ENCODE peak calls at places on chromosomes 2 and 18, in eight cellular contexts. D is ovary, L is IMR-90, O is mesothelial cell of epicardium, R is astrocyte, E is endodermal cell, P is foreskin keratinocyte, Q is bronchial epithelial cell. M is an unnamed sample.

GRCh38 chr2:188028739-188029138 is 262.9 kb upstream of the GULP1 start:
- DNase-seq in D (no peak), L (no peak), O (no peak), R (no peak), E (peak; percentile 66), P (no peak), Q (no peak), M (no peak)

GRCh38 chr2:33317369-33318015 is 159.0 kb upstream of the RASGRP3 start:
- DNase-seq in D (no peak), L (no peak), O (no peak), R (no peak), E (no peak), P (no peak), Q (no peak), M (no peak)

GRCh38 chr2:55357164-55357563 is 62.5 kb downstream of the CCDC88A start:
- DNase-seq in D (no peak), L (no peak), O (no peak), R (no peak), E (no peak), P (no peak), Q (no peak), M (no peak)

GRCh38 chr2:39512941-39513340 is 75.9 kb upstream of the MAP4K3 start:
- DNase-seq in D (no peak), L (peak; percentile 54), O (no peak), R (no peak), E (no peak), P (no peak), Q (no peak), M (no peak)

GRCh38 chr2:18413794-18414396 is 146.6 kb downstream of the RDH14 start:
- DNase-seq in D (no peak), L (peak; percentile 89), O (no peak), R (peak; percentile 87), E (no peak), P (peak; percentile 73), Q (peak; percentile 88), M (no peak)

GRCh38 chr2:128447538-128447885 is 128.8 kb upstream of the HS6ST1 start:
- DNase-seq in D (no peak), L (no peak), O (peak; percentile 3), R (no peak), E (no peak), P (no peak), Q (no peak), M (no peak)

GRCh38 chr2:73987109-73987947 is 2.6 kb downstream of the TET3 start:
- DNase-seq in D (no peak), L (peak; percentile 62), O (no peak), R (peak; percentile 45), E (peak; percentile 61), P (no peak), Q (no peak), M (no peak)

GRCh38 chr18:23230688-23231087 is 95.4 kb downstream of the CABLES1 start:
- DNase-seq in D (no peak), L (no peak), O (no peak), R (no peak), E (no peak), P (no peak), Q (no peak), M (no peak)

GRCh38 chr2:109482371-109482841 is 131.4 kb downstream of the SEPTIN10 start:
- DNase-seq in D (no peak), L (no peak), O (no peak), R (no peak), E (no peak), P (no peak), Q (no peak), M (no peak)

GRCh38 chr2:237868631-237869356 is 9.4 kb downstream of the RAMP1 start:
- DNase-seq in D (peak; percentile 48), L (peak; percentile 63), O (no peak), R (peak; percentile 73), E (no peak), P (no peak), Q (no peak), M (no peak)

GRCh38 chr18:44323125-44323524 is 357.6 kb upstream of the SETBP1 start:
- DNase-seq in D (no peak), L (no peak), O (no peak), R (no peak), E (no peak), P (no peak), Q (no peak), M (no peak)

GRCh38 chr2:9721346-9721745 is 90.5 kb upstream of the YWHAQ start:
- DNase-seq in D (no peak), L (no peak), O (no peak), R (no peak), E (no peak), P (no peak), Q (no peak), M (no peak)

GRCh38 chr18:6103758-6104157 is 208.4 kb upstream of the TMEM200C start:
- DNase-seq in D (no peak), L (no peak), O (no peak), R (no peak), E (no peak), P (no peak), Q (no peak), M (no peak)

GRCh38 chr2:67214585-67215184 is 182.4 kb upstream of the ETAA1 start:
- DNase-seq in D (no peak), L (no peak), O (no peak), R (no peak), E (no peak), P (no peak), Q (no peak), M (no peak)

GRCh38 chr2:48279347-48279746 is 250.6 kb upstream of the STON1 start:
- DNase-seq in D (no peak), L (no peak), O (no peak), R (no peak), E (no peak), P (no peak), Q (no peak), M (no peak)

GRCh38 chr2:201129044-201129505 is 13.1 kb downstream of the CFLAR start:
- DNase-seq in D (no peak), L (peak; percentile 89), O (no peak), R (peak; percentile 92), E (no peak), P (peak; percentile 73), Q (peak; percentile 83), M (no peak)

GRCh38 chr2:143468341-143468888 is 339.2 kb downstream of the ARHGAP15 start:
- DNase-seq in D (no peak), L (no peak), O (no peak), R (no peak), E (no peak), P (no peak), Q (no peak), M (no peak)

GRCh38 chr2:117958186-117958585 is 55.7 kb downstream of the CCDC93 start:
- DNase-seq in D (no peak), L (peak; percentile 69), O (no peak), R (peak; percentile 67), E (no peak), P (no peak), Q (peak; percentile 81), M (no peak)

GRCh38 chr2:191935247-191935646 is 88.4 kb upstream of the CAVIN2 start:
- DNase-seq in D (no peak), L (no peak), O (no peak), R (no peak), E (peak; percentile 47), P (no peak), Q (no peak), M (no peak)

GRCh38 chr2:96907405-96908041 is 37.6 kb upstream of the SEMA4C start:
- DNase-seq in D (peak; percentile 67), L (peak; percentile 24), O (peak; percentile 56), R (peak; percentile 57), E (peak; percentile 93), P (no peak), Q (no peak), M (no peak)

GRCh38 chr2:88760819-88761598 is 69.5 kb downstream of the RPIA start:
- DNase-seq in D (no peak), L (no peak), O (no peak), R (no peak), E (no peak), P (no peak), Q (no peak), M (no peak)
- TF ChIP-seq CTCF in D (no peak), L (no peak), O (no peak), R (no peak), E (no peak), P (no peak), Q (no peak), M (no peak)

DNA sequence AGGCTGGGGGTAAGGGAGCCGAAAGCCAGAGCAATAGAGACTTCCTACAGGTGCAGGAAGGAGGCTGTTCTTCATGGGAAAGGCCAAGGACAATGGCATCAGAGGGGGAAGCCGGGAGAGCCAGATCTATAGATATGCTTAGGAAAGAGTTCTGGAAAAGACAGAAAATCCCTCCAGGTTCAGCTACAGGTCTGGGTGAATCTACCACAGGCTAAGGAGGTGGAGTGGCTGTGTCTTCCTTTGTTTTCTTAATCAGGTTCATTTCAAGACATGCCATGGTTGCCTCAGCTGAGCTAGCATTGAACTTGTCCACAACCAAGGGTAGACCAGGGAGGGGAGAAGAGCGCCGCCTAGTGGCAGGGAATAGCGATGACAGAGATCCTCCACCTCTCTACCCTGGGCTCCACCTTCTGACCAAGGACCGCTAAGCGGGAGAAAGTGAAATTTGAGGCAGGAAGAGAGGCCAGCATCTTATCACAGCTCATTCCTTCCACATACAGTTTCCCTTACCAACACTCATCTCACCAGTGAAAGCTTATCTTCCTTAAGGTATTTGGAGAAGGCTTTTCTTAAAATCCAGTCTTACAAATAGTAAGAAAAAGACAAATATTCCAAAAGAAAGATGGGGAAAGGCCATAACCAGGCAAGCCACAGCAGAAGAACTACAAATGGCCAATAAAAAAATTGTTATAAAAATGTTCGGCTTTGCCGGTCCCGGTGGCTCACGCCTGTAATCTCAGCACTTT is 74.2 kb downstream of the VIT start:
- DNase-seq in D (no peak), L (peak; percentile 18), O (no peak), R (no peak), E (peak; percentile 94), P (peak; percentile 32), Q (peak; percentile 41), M (peak; percentile 50)
- TF ChIP-seq CTCF in D (no peak), L (peak; percentile 57), O (peak; percentile 58), R (peak; percentile 47), E (peak; percentile 97), P (peak; percentile 90), Q (peak; percentile 74), M (peak; percentile 72)

DNA sequence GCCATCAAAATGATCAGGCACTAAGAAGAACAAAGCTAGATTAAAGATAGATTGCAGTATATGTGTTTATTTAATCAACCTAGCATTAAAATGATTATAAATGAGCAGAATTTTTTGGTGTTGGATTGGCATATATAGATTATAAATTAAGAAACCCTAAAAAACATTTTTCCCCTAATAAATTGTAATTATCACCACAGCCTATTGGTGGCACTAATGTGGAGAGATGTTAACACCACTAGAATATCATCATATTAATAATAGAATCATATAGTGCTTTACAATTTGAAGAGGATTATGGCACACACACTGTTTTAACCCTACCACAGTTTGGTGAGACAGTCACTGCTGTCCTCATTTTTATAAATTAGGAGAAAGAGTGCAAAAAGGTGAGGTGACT is 112.4 kb upstream of the RND3 start:
- DNase-seq in D (no peak), L (no peak), O (no peak), R (no peak), E (no peak), P (no peak), Q (no peak), M (no peak)
- TF ChIP-seq CTCF in D (no peak), L (no peak), O (peak; percentile 18), R (no peak), E (peak; percentile 30), P (peak; percentile 52), Q (no peak), M (no peak)

DNA sequence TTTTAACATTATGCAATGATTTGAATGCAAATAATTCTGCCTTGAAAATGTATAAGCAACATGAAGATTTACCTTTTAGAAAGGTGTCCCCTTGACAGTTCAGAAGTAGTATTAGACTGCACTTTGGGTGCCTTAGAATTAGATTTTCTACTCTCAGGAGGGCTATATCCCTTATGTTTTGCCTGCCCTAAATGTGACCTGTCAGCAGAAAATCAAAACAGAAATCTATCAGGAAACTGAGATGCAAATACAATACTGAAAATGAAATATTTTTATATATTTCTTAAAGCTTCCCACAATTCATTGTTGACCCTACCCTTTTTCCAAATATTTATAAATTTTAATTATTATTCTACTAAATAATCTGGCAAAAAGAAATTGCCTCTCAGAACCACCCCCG is 61.5 kb downstream of the TRIP12 start:
- DNase-seq in D (no peak), L (no peak), O (no peak), R (no peak), E (no peak), P (no peak), Q (no peak), M (no peak)
- TF ChIP-seq CTCF in D (no peak), L (no peak), O (no peak), R (no peak), E (no peak), P (no peak), Q (no peak), M (no peak)